ENCODE peak calls at places on chromosome 15, in ten cellular contexts. C, M, R, D, G, Q, K, S, T and V are unnamed samples.

GRCh38 chr15:85832389-85832788 is 37.7 kb upstream of the KLHL25 start:
- DNase-seq in K (no peak), T (no peak), G (no peak), Q (no peak), D (no peak), M (no peak), S (no peak), R (no peak), C (no peak), V (no peak)

GRCh38 chr15:41256577-41257038 is 25.5 kb downstream of the CHP1 start:
- DNase-seq in D (no peak), M (peak), R (peak), K (no peak), S (no peak), Q (no peak), C (peak), T (peak), G (no peak), V (no peak)

GRCh38 chr15:63329567-63330350 is 51.9 kb downstream of the CA12 start:
- DNase-seq in K (no peak), M (no peak), G (no peak), S (no peak), C (no peak), R (no peak), T (no peak), D (no peak), Q (no peak), V (no peak)

GRCh38 chr15:91694829-91695205 is 158.7 kb upstream of the SLCO3A1 start:
- DNase-seq in K (no peak), T (peak), Q (no peak), R (peak), G (peak), C (peak), D (no peak), S (no peak), M (peak), V (no peak)

GRCh38 chr15:56960116-56960515 is 41.7 kb downstream of the TCF12 start:
- DNase-seq in T (no peak), M (no peak), R (no peak), D (peak), C (no peak), S (no peak), G (no peak), K (no peak), Q (no peak), V (no peak)

GRCh38 chr15:55742927-55743614 is at the start of gene PRTG:
- DNase-seq in G (peak), C (peak), K (peak), S (peak), R (peak), M (peak), D (peak), Q (no peak), T (peak), V (peak)

GRCh38 chr15:66235866-66236265 is 17.7 kb downstream of the MEGF11 start:
- DNase-seq in S (no peak), T (no peak), G (no peak), R (no peak), Q (no peak), D (no peak), K (no peak), M (no peak), C (no peak), V (no peak)

GRCh38 chr15:40958723-40959122 is 5.5 kb downstream of the CHAC1 start:
- DNase-seq in C (no peak), K (no peak), T (no peak), M (no peak), S (no peak), G (no peak), Q (no peak), R (no peak), D (peak), V (no peak)

GRCh38 chr15:100738614-100739013 is 136.2 kb downstream of the ASB7 start:
- DNase-seq in M (no peak), D (no peak), R (no peak), T (no peak), S (no peak), Q (peak), K (no peak), C (no peak), G (no peak), V (no peak)

GRCh38 chr15:90610220-90610619 is 80.5 kb downstream of the CRTC3 start:
- DNase-seq in K (no peak), M (no peak), T (peak), R (no peak), S (no peak), Q (no peak), D (no peak), C (no peak), G (no peak), V (no peak)

GRCh38 chr15:41494922-41495735 is 1.5 kb downstream of the ITPKA start:
- DNase-seq in G (no peak), S (peak), K (peak), Q (no peak), C (no peak), D (peak), T (no peak), M (no peak), R (no peak), V (no peak)

GRCh38 chr15:90487186-90487585 is 42.5 kb upstream of the CRTC3 start:
- DNase-seq in M (no peak), D (no peak), G (no peak), T (no peak), R (no peak), S (no peak), Q (no peak), K (no peak), C (no peak), V (no peak)

GRCh38 chr15:52657338-52657737 is 21.9 kb downstream of the ATOSA start:
- DNase-seq in C (peak), D (no peak), K (no peak), Q (no peak), G (no peak), M (no peak), R (no peak), T (peak), S (no peak), V (no peak)

GRCh38 chr15:25173241-25174028 is 218.6 kb downstream of the SNRPN start:
- DNase-seq in C (no peak), D (no peak), Q (no peak), S (peak), R (peak), M (no peak), K (no peak), T (no peak), G (no peak), V (no peak)

GRCh38 chr15:94070341-94071275 is 160.8 kb upstream of the MCTP2 start:
- DNase-seq in C (no peak), R (no peak), G (peak), K (no peak), T (peak), D (no peak), Q (no peak), S (peak), M (no peak), V (no peak)

GRCh38 chr15:51260262-51260661 is 78.1 kb downstream of the CYP19A1 start:
- DNase-seq in T (no peak), D (no peak), S (no peak), M (no peak), Q (no peak), G (no peak), C (no peak), K (no peak), R (no peak), V (no peak)

GRCh38 chr15:62506217-62506805 is 341.2 kb upstream of the C2CD4B start:
- DNase-seq in M (peak), K (peak), G (no peak), T (peak), Q (no peak), C (no peak), R (no peak), S (no peak), D (no peak), V (no peak)

GRCh38 chr15:73081321-73081958 is 29.2 kb downstream of the NEO1 start:
- DNase-seq in R (no peak), S (no peak), T (peak), D (peak), M (peak), K (peak), G (no peak), Q (no peak), C (peak), V (no peak)

GRCh38 chr15:49152552-49153337 is 2.7 kb downstream of the COPS2 start:
- DNase-seq in D (no peak), R (no peak), S (no peak), K (no peak), T (peak), C (peak), G (no peak), Q (no peak), M (no peak), V (no peak)

GRCh38 chr15:48723964-48724363 is 78.5 kb upstream of the FBN1 start:
- DNase-seq in G (no peak), K (no peak), C (no peak), R (no peak), D (no peak), S (no peak), Q (no peak), T (no peak), M (no peak), V (no peak)

GRCh38 chr15:74034206-74034755 is 39.8 kb downstream of the PML start:
- DNase-seq in M (no peak), G (peak), T (no peak), Q (no peak), K (no peak), S (no peak), D (no peak), R (no peak), C (no peak), V (no peak)

GRCh38 chr15:58771621-58772235 is 626 bp downstream of the MINDY2 start:
- DNase-seq in G (peak), D (peak), R (peak), Q (peak), K (no peak), C (peak), M (no peak), S (peak), T (peak), V (no peak)

GRCh38 chr15:61250613-61251012 is 21.5 kb upstream of the RORA start:
- DNase-seq in R (no peak), S (no peak), K (no peak), G (no peak), D (no peak), T (no peak), M (no peak), Q (no peak), C (no peak), V (no peak)

GRCh38 chr15:70154440-70155347 is 57.0 kb upstream of the TLE3 start:
- DNase-seq in M (no peak), D (no peak), T (no peak), R (no peak), C (no peak), G (no peak), K (peak), S (peak), Q (no peak), V (no peak)

GRCh38 chr15:92772626-92773244 is 117.2 kb upstream of the FAM174B start:
- DNase-seq in S (peak), G (no peak), T (no peak), D (no peak), Q (no peak), R (no peak), K (no peak), M (peak), C (no peak), V (no peak)

GRCh38 chr15:39508536-39508935 is 72.3 kb upstream of the THBS1 start:
- DNase-seq in S (no peak), R (no peak), Q (peak), D (no peak), K (no peak), C (no peak), M (no peak), G (no peak), T (no peak), V (no peak)

GRCh38 chr15:46354443-46354842 is 719.6 kb downstream of the SQOR start:
- DNase-seq in D (no peak), Q (no peak), K (no peak), R (no peak), T (no peak), M (no peak), S (no peak), G (no peak), C (no peak), V (no peak)
- TF ChIP-seq CTCF in D (no peak), Q (no peak), K (no peak), R (no peak), T (no peak), M (no peak), S (no peak), G (no peak), C (no peak), V (no peak)

GRCh38 chr15:96699871-96700401 is 369.4 kb downstream of the NR2F2 start:
- DNase-seq in K (no peak), R (no peak), G (no peak), T (no peak), M (no peak), C (no peak), S (no peak), D (no peak), Q (no peak), V (no peak)

GRCh38 chr15:96703794-96704550 is 373.5 kb downstream of the NR2F2 start:
- DNase-seq in G (no peak), K (no peak), R (no peak), Q (no peak), T (no peak), S (no peak), D (no peak), C (no peak), M (no peak), V (no peak)

GRCh38 chr15:96701443-96701842 is 370.9 kb downstream of the NR2F2 start:
- DNase-seq in M (no peak), R (no peak), S (no peak), Q (no peak), D (no peak), G (no peak), K (no peak), T (no peak), C (no peak), V (no peak)

GRCh38 chr15:96703087-96703486 is 372.6 kb downstream of the NR2F2 start:
- DNase-seq in S (no peak), Q (no peak), K (no peak), T (no peak), R (no peak), G (no peak), D (no peak), M (no peak), C (no peak), V (no peak)

GRCh38 chr15:96701876-96702275 is 371.4 kb downstream of the NR2F2 start:
- DNase-seq in S (no peak), G (no peak), M (no peak), C (no peak), Q (no peak), D (no peak), K (no peak), R (no peak), T (no peak), V (no peak)
- TF ChIP-seq CTCF in S (no peak), G (no peak), M (no peak), C (no peak), Q (no peak), D (no peak), K (no peak), R (no peak), T (no peak), V (no peak)

DNA sequence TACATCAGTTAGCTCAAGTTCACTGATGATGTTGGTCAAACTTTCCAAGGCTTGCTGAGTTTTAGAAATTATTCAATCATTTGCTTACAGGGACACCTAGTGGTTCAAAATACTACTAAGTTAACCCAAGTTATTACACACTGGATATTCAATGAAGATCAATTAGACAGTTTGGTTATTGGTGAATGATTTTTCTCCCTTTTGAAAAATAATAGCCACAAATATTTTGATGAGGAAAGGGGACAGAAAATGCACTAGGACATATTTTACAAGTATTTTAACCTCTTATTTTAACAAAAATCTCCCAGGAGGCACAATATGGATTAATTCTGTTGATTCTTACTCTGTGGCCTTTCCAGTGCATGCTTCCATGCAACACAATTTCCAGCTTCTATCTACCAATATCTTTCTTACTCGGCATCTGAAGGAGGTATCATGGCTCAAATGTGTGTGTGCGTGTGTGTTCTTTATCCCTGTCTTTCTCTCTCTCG is 20.1 kb upstream of the GOLGA6L2 start:
- DNase-seq in K (peak), D (peak), R (no peak), S (no peak), Q (no peak), T (peak), M (peak), G (no peak), C (peak), V (no peak)
- TF ChIP-seq CTCF in K (peak), D (no peak), R (no peak), S (peak), Q (peak), T (no peak), M (peak), G (no peak), C (no peak), V (peak)

GRCh38 chr15:84747423-84748273 is 744 bp upstream of the ZNF592 start:
- DNase-seq in G (peak), Q (peak), R (peak), M (peak), T (peak), D (no peak), K (peak), S (peak), C (peak), V (no peak)

GRCh38 chr15:84752195-84752594 is 3.8 kb downstream of the ZNF592 start:
- DNase-seq in D (no peak), Q (no peak), K (no peak), T (no peak), G (no peak), C (no peak), M (peak), S (no peak), R (no peak), V (no peak)

GRCh38 chr15:84750583-84751092 is 2.2 kb downstream of the ZNF592 start:
- DNase-seq in Q (no peak), R (no peak), C (no peak), T (no peak), D (peak), K (no peak), M (no peak), G (no peak), S (no peak), V (no peak)

GRCh38 chr15:84749111-84749991 is 959 bp downstream of the ZNF592 start:
- DNase-seq in C (peak), G (peak), T (peak), K (peak), S (no peak), D (peak), R (peak), Q (no peak), M (peak), V (no peak)

GRCh38 chr15:84748274-84749110 is at the start of gene ZNF592:
- DNase-seq in S (peak), Q (peak), T (peak), K (peak), G (peak), R (peak), D (peak), C (peak), M (peak), V (peak)
- TF ChIP-seq CTCF in S (peak), Q (no peak), T (no peak), K (no peak), G (peak), R (no peak), D (no peak), C (no peak), M (no peak), V (peak)

GRCh38 chr15:27587810-27588209 is 511.3 kb downstream of the OCA2 start:
- DNase-seq in G (no peak), K (peak), Q (peak), M (no peak), R (no peak), D (no peak), C (no peak), S (no peak), T (no peak), V (no peak)

GRCh38 chr15:27589782-27590181 is 509.3 kb downstream of the OCA2 start:
- DNase-seq in G (no peak), C (no peak), Q (no peak), M (no peak), D (no peak), K (no peak), R (no peak), T (no peak), S (no peak), V (no peak)

GRCh38 chr15:27592036-27592725 is 506.9 kb downstream of the OCA2 start:
- DNase-seq in K (peak), C (no peak), R (no peak), T (peak), S (no peak), M (no peak), G (no peak), Q (no peak), D (no peak), V (no peak)

DNA sequence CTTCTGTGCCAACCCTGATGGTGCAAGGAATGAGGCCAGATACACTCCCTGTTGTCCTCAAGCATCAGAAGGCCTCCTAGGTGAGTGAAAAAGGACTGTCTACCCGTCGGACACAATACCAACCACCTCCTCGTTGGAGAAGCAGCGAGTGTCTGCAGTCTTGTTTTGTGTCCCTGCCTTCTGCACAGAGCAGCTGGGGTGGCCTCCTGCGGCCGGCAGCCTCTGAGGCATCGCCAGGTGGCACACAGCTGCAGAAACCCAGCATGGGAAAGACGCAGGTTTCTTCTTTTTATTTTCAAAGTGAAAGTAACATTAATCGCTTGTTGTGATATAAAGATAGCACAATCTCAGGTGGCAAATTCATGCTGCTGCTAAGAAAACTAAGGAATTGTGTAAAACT is 509.9 kb downstream of the OCA2 start:
- DNase-seq in G (no peak), R (no peak), S (peak), C (no peak), Q (peak), D (no peak), K (no peak), M (no peak), T (no peak), V (peak)
- TF ChIP-seq CTCF in G (no peak), R (no peak), S (no peak), C (no peak), Q (no peak), D (no peak), K (no peak), M (no peak), T (no peak), V (no peak)

GRCh38 chr15:54277834-54278233 is 299.6 kb downstream of the UNC13C start:
- DNase-seq in K (no peak), S (no peak), T (no peak), Q (no peak), M (no peak), R (no peak), G (no peak), C (no peak), D (no peak), V (no peak)

DNA sequence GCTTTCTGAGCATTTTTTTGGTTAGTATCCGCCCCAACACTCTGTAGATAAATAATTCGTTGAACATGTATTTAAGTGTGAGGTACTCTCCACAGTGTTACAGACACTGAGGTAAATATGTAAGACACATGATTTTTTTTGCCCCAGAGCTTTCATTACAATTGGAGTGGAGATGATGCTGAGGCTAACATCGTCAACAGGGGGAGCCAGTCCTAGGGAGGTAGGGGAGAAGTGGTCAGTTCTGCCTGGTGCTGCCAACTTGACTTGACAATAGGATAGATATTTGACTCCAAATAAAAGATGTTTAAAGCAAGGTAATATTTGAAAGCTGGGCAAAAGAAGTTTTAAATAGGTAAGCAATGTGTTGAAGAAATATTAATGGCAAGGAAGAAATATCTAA is 295.7 kb downstream of the UNC13C start:
- DNase-seq in D (no peak), C (no peak), S (no peak), M (no peak), R (no peak), G (no peak), Q (no peak), T (no peak), K (peak), V (no peak)
- TF ChIP-seq CTCF in D (no peak), C (peak), S (no peak), M (peak), R (no peak), G (no peak), Q (no peak), T (no peak), K (no peak), V (no peak)

DNA sequence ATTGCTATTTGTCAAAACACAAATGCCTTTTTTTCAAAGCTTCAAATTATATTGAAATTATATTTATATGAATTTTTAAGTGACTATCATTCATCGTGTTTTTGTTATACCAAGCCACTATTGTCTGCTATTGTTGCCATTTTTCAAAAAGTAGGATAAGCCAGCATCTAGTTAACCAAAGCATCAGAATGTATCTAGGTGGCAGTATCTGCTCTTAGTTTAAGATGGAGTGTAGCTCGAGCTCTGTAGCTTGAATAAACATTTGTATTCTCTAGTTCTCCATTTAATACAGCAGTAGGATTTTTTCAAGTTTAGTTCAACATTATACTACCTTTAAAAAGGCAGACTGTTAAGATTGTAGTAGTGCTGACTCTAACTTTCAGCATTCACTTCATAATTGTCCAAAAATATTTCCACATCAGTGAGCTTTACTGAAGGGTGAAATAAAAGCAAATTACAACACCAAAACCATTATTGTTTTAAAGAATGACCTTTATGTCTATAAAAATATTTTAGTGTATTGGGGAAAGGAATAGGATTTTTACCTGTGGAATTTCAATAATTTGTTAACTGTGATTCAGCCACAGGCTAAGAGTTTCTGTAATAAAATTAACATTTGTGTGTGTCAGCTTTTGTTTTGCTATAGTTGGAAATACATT is 19.6 kb upstream of the C15orf61 start:
- DNase-seq in Q (no peak), C (peak), R (no peak), D (peak), T (peak), K (peak), M (peak), G (no peak), S (no peak), V (no peak)
- TF ChIP-seq CTCF in Q (peak), C (peak), R (no peak), D (peak), T (peak), K (peak), M (peak), G (no peak), S (no peak), V (peak)